ENCODE peak calls at places on chromosomes 2 and 18, in seven cellular contexts. J is hepatocyte; U is body of pancreas; N is CD4-positive, alpha-beta T cell; A is epithelial cell of esophagus; W is IMR-90; S is progenitor cell of endocrine pancreas. Z is an unnamed sample.

GRCh38 chr2:159140070-159140774 is 146.3 kb downstream of the WDSUB1 start:
- DNase-seq in J (no peak), U (no peak), N (no peak), A (peak; percentile 79), W (peak; percentile 92), S (no peak), Z (no peak)

GRCh38 chr2:44836174-44836573 is 105.3 kb upstream of the SIX3 start:
- DNase-seq in J (no peak), U (no peak), N (no peak), A (no peak), W (no peak), S (no peak), Z (no peak)

GRCh38 chr18:36867056-36867455 is 38.1 kb downstream of the KIAA1328 start:
- DNase-seq in J (no peak), U (no peak), N (no peak), A (no peak), W (no peak), S (no peak), Z (no peak)

GRCh38 chr18:45287531-45287930 is 327.7 kb upstream of the SLC14A2 start:
- DNase-seq in J (no peak), U (peak; percentile 62), N (no peak), A (no peak), W (no peak), S (no peak), Z (no peak)

GRCh38 chr2:38168710-38169480 is 92.9 kb upstream of the CYP1B1 start:
- DNase-seq in J (no peak), U (no peak), N (no peak), A (peak; percentile 43), W (peak; percentile 69), S (no peak), Z (no peak)

GRCh38 chr2:95374451-95374915 is 28.0 kb upstream of the FAHD2A start:
- DNase-seq in J (no peak), U (no peak), N (no peak), A (no peak), W (no peak), S (no peak), Z (no peak)

GRCh38 chr2:191311627-191312026 is 66.4 kb downstream of the MYO1B start:
- DNase-seq in J (peak; percentile 50), U (peak; percentile 19), N (no peak), A (peak; percentile 92), W (peak; percentile 88), S (no peak), Z (no peak)

GRCh38 chr18:70072678-70073077 is 125.0 kb upstream of the CD226 start:
- DNase-seq in J (peak; percentile 40), U (no peak), N (no peak), A (peak; percentile 15), W (peak; percentile 50), S (no peak), Z (no peak)

GRCh38 chr2:1168856-1169255 is 218.2 kb downstream of the SNTG2 start:
- DNase-seq in J (no peak), U (no peak), N (no peak), A (no peak), W (no peak), S (no peak), Z (no peak)

GRCh38 chr2:222861411-222862067 is 703 bp downstream of the ACSL3 start:
- DNase-seq in J (peak; percentile 66), U (no peak), N (peak; percentile 24), A (peak; percentile 37), W (no peak), S (peak; percentile 32), Z (no peak)

GRCh38 chr2:222862915-222863544 is 2.2 kb downstream of the ACSL3 start:
- DNase-seq in J (no peak), U (no peak), N (no peak), A (no peak), W (no peak), S (no peak), Z (no peak)

GRCh38 chr2:222859786-222860726 is 780 bp upstream of the ACSL3 start:
- DNase-seq in J (peak; percentile 73), U (peak; percentile 78), N (no peak), A (peak; percentile 99), W (peak; percentile 64), S (no peak), Z (no peak)

GRCh38 chr2:222862068-222862914 is 1.5 kb downstream of the ACSL3 start:
- DNase-seq in J (peak; percentile 62), U (no peak), N (no peak), A (peak; percentile 51), W (peak; percentile 62), S (no peak), Z (no peak)

GRCh38 chr2:222860740-222861410 is at the start of gene ACSL3:
- DNase-seq in J (peak; percentile 97), U (peak; percentile 96), N (peak; percentile 87), A (peak; percentile 96), W (peak; percentile 89), S (peak; percentile 95), Z (peak; percentile 99)
- TF ChIP-seq CTCF in J (no peak), U (no peak), N (no peak), A (no peak), W (peak; percentile 7), S (peak; percentile 47), Z (peak; percentile 8)

DNA sequence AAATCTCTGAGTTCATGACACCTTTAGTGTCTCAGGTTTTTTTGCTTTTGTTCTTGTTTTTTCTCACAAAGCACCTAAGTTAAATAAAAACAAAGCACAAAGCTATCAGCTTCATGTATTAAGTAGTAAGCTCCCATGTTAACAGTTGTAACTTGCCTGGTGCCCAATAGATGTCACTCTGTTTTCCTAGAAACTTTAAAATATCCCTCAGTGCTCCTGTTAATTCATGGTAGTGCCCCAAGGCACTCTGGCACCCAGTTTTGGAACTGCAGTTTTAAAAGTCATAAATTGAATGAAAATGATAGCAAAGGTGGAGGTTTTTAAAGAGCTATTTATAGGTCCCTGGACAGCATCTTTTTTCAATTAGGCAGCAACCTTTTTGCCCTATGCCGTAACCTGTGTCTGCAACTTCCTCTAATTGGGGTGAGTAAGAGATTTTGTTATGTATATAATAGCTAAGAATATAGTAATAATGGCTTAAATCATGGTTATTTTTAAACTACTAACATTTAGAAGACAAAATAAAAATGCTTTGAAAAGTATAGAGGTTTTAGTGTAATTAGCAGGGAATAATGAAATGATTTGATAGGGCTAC is 555.0 kb upstream of the TMEFF2 start:
- DNase-seq in J (peak; percentile 14), U (no peak), N (no peak), A (peak; percentile 38), W (no peak), S (no peak), Z (no peak)
- TF ChIP-seq CTCF in J (peak; percentile 54), U (no peak), N (no peak), A (peak; percentile 59), W (no peak), S (peak; percentile 51), Z (no peak)

DNA sequence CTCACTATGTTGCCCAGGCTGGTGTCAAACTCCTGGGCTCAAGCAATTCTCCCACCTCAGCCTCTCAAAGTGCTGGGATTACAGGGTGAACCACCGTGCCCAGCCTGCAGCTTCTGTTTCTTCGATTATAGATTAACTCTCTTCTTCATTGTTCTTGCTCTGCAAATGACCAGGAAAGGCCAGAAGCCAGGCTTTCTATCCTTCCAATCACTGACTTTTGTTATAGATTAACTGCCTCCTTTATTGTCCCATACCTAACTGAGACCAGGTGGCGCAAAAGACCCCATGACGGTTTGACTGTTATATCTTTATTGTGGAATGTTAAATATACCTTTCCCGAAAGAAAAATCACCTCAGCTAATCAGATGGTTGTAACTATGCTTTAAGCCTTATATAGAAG is 196.9 kb downstream of the MREG start:
- DNase-seq in J (no peak), U (no peak), N (no peak), A (no peak), W (no peak), S (no peak), Z (no peak)
- TF ChIP-seq CTCF in J (no peak), U (no peak), N (no peak), A (no peak), W (no peak), S (no peak), Z (no peak)

DNA sequence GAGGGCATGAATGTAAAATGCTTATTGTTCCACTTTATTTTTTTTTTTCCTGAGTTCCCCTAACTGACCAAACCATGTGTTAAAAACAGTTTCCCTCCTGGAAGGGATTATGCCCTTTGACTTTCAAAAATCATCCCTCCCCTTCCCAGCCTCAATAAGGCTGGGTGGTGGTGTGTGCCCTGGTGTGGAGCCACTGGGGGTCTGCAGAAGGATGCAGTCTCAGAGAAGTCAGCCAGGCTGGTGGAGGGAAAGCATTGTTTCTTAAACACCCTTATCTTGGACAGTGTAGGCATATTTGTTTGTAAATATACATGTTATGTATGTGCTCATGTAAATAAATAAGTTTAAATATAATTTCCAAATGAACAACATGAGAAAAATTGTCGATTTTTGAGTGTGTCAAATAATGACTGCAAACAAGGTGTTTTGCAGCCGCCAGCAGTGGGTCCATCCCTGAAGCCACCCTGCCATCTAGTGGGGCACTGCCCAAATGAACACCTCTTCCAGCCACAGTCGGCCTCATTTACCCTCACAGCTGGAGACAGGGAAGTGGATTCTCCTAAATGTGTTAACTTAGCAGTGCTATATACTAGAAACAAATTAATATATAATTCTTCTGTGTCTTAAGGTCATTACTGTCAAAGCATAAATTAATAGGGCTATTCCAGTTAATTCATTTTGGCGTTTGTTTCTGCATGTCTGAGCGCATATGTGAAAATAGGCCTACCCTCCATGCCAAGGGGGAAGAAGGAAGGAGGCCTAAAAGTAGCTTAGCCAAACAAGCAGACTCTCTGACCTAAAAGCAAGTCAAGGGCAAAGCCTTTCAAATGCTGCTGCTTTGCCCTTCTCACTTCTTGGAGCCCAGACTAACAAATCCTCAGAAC is 209.6 kb upstream of the PIK3C3 start:
- DNase-seq in J (peak; percentile 80), U (peak; percentile 32), N (no peak), A (peak; percentile 67), W (peak; percentile 6), S (peak; percentile 41), Z (peak; percentile 78)
- TF ChIP-seq CTCF in J (peak; percentile 92), U (no peak), N (no peak), A (peak; percentile 88), W (peak; percentile 51), S (peak; percentile 91), Z (peak; percentile 55)

GRCh38 chr2:2320486-2321249 is 10.4 kb downstream of the MYT1L start:
- DNase-seq in J (no peak), U (no peak), N (no peak), A (no peak), W (no peak), S (no peak), Z (no peak)

GRCh38 chr2:2324565-2325101 is 6.4 kb downstream of the MYT1L start:
- DNase-seq in J (no peak), U (no peak), N (no peak), A (no peak), W (no peak), S (no peak), Z (peak; percentile 46)

GRCh38 chr2:2324119-2324518 is 7.0 kb downstream of the MYT1L start:
- DNase-seq in J (no peak), U (no peak), N (no peak), A (no peak), W (no peak), S (no peak), Z (no peak)

GRCh38 chr2:2318949-2319348 is 12.1 kb downstream of the MYT1L start:
- DNase-seq in J (no peak), U (no peak), N (no peak), A (no peak), W (no peak), S (no peak), Z (no peak)

DNA sequence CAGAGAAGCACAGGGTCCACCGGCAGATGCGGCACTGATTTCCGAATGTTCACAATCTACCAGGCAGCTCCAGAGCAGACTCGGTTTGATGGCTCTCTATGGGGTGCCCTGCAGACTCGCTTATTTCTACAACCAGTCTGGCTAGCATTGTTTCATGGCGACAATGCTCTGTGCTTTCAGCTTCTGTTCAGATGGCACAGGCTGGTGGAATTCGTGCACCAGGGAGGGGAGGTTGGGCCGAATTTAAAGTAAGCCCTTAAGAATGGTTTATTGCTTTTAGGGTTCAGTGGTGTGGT is 9.9 kb downstream of the MYT1L start:
- DNase-seq in J (no peak), U (no peak), N (no peak), A (no peak), W (no peak), S (no peak), Z (no peak)
- TF ChIP-seq CTCF in J (no peak), U (no peak), N (no peak), A (no peak), W (no peak), S (no peak), Z (no peak)

Z was measured in glutamatergic neuron.